ENCODE peak calls at places on chromosomes 16 and 17, in five cellular contexts. Z is SK-N-SH, T is PC-3, A is HCT116, E is GM23338. F is an unnamed sample.

GRCh38 chr16:76669288-76669687 is 392.1 kb downstream of the CNTNAP4 start:
- DNase-seq in A (no peak), E (no peak), Z (no peak), T (no peak), F (no peak)

GRCh38 chr17:9235346-9235745 is 214.0 kb downstream of the NTN1 start:
- DNase-seq in E (no peak), Z (no peak), A (no peak), T (no peak), F (no peak)

GRCh38 chr17:58200024-58200633 is 7.6 kb downstream of the EPX start:
- DNase-seq in Z (peak; percentile 89), E (peak; percentile 91), T (peak; percentile 78), A (peak; percentile 63), F (peak; percentile 59)

GRCh38 chr17:75549246-75550138 is 24.0 kb downstream of the LLGL2 start:
- DNase-seq in A (peak; percentile 63), Z (no peak), T (peak; percentile 96), E (peak; percentile 82), F (peak; percentile 90)

GRCh38 chr17:6241381-6241780 is 171.2 kb downstream of the WSCD1 start:
- DNase-seq in E (peak; percentile 44), Z (no peak), T (peak; percentile 72), A (no peak), F (no peak)

GRCh38 chr16:17515421-17516210 is 44.9 kb upstream of the XYLT1 start:
- DNase-seq in A (no peak), T (no peak), Z (no peak), E (no peak), F (no peak)

GRCh38 chr16:1357906-1358566 is 6.3 kb downstream of the GNPTG start:
- DNase-seq in T (peak; percentile 29), Z (no peak), A (peak; percentile 64), E (no peak), F (no peak)

GRCh38 chr17:50114849-50115357 is 15.1 kb downstream of the SAMD14 start:
- DNase-seq in Z (peak; percentile 79), A (peak; percentile 66), E (peak; percentile 94), T (peak; percentile 84), F (peak; percentile 75)

GRCh38 chr17:82887255-82888164 is 47.7 kb upstream of the ZNF750 start:
- DNase-seq in A (no peak), T (no peak), E (no peak), Z (no peak), F (no peak)

GRCh38 chr17:5097101-5097834 is 14.4 kb downstream of the ZNF232 start:
- DNase-seq in E (peak; percentile 98), Z (peak; percentile 72), T (no peak), A (no peak), F (peak; percentile 62)

GRCh38 chr17:76446449-76447231 is 6.3 kb downstream of the UBE2O start:
- DNase-seq in T (peak; percentile 98), Z (no peak), E (peak; percentile 64), A (peak; percentile 75), F (peak; percentile 73)

GRCh38 chr16:65386707-65387106 is 264.8 kb upstream of the CDH11 start:
- DNase-seq in T (no peak), Z (no peak), A (no peak), E (no peak), F (no peak)

GRCh38 chr16:7355758-7356157 is 23.1 kb downstream of the RBFOX1 start:
- DNase-seq in A (no peak), T (no peak), Z (no peak), E (no peak), F (no peak)

GRCh38 chr17:64769712-64770111 is 107.6 kb upstream of the SMURF2 start:
- DNase-seq in A (no peak), T (no peak), Z (no peak), E (no peak), F (no peak)

GRCh38 chr17:63699638-63700527 is at the start of gene LIMD2:
- DNase-seq in E (peak; percentile 72), T (peak; percentile 25), A (no peak), Z (peak; percentile 99), F (peak; percentile 62)

GRCh38 chr16:89484923-89485679 is 5.3 kb downstream of the ANKRD11 start:
- DNase-seq in T (no peak), A (no peak), E (peak; percentile 40), Z (no peak), F (no peak)

GRCh38 chr16:79360267-79360666 is 240.3 kb downstream of the MAF start:
- DNase-seq in T (peak; percentile 4), A (no peak), Z (no peak), E (no peak), F (no peak)

GRCh38 chr17:67434061-67434525 is 57.0 kb downstream of the PITPNC1 start:
- DNase-seq in A (no peak), E (no peak), Z (no peak), T (no peak), F (no peak)

GRCh38 chr17:40416671-40417070 is 1.0 kb downstream of the TOP2A start:
- DNase-seq in A (no peak), E (no peak), T (no peak), Z (no peak), F (no peak)
- H3K79me2 ChIP-seq in A (peaks cover 59% of the 10 kb centered on the region), E (peaks cover 30% of the 10 kb centered on the region), T (peaks cover 40% of the 10 kb centered on the region), Z (peaks cover 60% of the 10 kb centered on the region), F (peaks cover 23% of the 10 kb centered on the region)

GRCh38 chr16:72877374-72878028 is 170.4 kb downstream of the ZFHX3 start:
- DNase-seq in Z (no peak), T (peak; percentile 89), A (peak; percentile 83), E (no peak), F (peak; percentile 77)

GRCh38 chr16:72876221-72876620 is 171.7 kb downstream of the ZFHX3 start:
- DNase-seq in E (no peak), T (no peak), A (no peak), Z (no peak), F (no peak)

GRCh38 chr16:72876981-72877373 is 171.0 kb downstream of the ZFHX3 start:
- DNase-seq in T (no peak), A (no peak), Z (no peak), E (no peak), F (no peak)

GRCh38 chr16:72878301-72879269 is 169.3 kb downstream of the ZFHX3 start:
- DNase-seq in Z (peak; percentile 33), E (no peak), A (no peak), T (no peak), F (peak; percentile 78)

DNA sequence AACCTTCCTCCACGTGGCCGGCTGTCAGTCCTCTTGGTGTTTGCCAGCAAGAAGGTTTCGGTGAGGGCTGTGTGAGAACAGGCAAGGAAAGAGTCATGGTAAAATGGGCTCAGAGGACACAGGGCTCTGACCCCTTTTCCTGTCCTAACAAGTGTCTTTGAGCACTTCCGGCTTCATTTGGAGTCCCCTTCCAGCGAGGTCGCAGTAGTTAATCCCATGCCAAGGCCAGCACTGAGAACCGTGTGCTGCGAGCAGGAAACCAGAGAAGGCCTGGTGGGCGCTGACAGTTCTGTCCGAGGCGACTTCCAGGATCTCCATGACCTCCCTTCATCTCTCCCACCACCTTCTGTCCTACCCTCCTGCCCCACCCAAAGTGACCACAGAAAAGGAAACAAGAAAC is 168.1 kb downstream of the ZFHX3 start:
- DNase-seq in T (no peak), Z (no peak), E (no peak), A (no peak), F (no peak)
- H3K9me2 ChIP-seq in T (no peaks in the 10 kb centered on the region), Z (no peaks in the 10 kb centered on the region), E (no peaks in the 10 kb centered on the region), A (no peaks in the 10 kb centered on the region), F (no peaks in the 10 kb centered on the region)

GRCh38 chr16:75102595-75102994 is 14.0 kb downstream of the LDHD start:
- DNase-seq in T (no peak), Z (no peak), E (no peak), A (no peak), F (no peak)

GRCh38 chr16:75097941-75098897 is 18.4 kb downstream of the LDHD start:
- DNase-seq in E (no peak), Z (no peak), T (no peak), A (no peak), F (no peak)

GRCh38 chr16:75099075-75099667 is 17.4 kb downstream of the LDHD start:
- DNase-seq in T (no peak), Z (peak; percentile 42), E (no peak), A (no peak), F (no peak)

GRCh38 chr16:75097191-75097761 is 19.3 kb downstream of the LDHD start:
- DNase-seq in Z (no peak), A (no peak), T (no peak), E (no peak), F (no peak)

GRCh38 chr16:75099738-75100615 is 16.6 kb downstream of the LDHD start:
- DNase-seq in T (no peak), Z (peak; percentile 29), A (no peak), E (no peak), F (no peak)
- TF ChIP-seq CTCF in T (no peak), Z (no peak), A (no peak), E (no peak), F (no peak)

DNA sequence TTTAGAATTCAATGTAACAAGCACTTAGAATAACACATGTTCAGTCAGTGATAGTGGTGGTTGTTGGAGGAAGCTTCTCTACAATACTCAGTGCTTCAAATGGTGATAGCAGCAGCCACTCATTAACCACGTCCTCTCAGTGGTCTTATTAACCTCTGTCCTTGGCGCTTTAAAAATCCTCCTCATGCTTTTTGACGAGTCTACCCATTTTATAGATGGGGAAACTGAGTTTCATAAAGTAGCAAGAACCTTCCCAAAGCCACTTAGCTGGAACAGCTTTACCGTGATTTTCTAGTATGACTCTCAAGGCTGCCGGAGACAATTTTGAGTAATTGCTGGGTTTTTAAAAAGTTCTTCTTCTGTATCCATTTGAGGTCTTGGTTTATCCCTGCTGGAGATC is 47.4 kb downstream of the PLCG2 start:
- DNase-seq in E (no peak), A (no peak), T (no peak), Z (no peak), F (no peak)
- H3K79me2 ChIP-seq in E (no peaks in the 10 kb centered on the region), A (no peaks in the 10 kb centered on the region), T (no peaks in the 10 kb centered on the region), Z (no peaks in the 10 kb centered on the region), F (no peaks in the 10 kb centered on the region)

GRCh38 chr17:72608436-72608835 is 484.1 kb downstream of the SLC39A11 start:
- DNase-seq in Z (no peak), A (no peak), E (no peak), T (no peak), F (no peak)
- H3K9me2 ChIP-seq in Z (no peaks in the 10 kb centered on the region), A (no peaks in the 10 kb centered on the region), E (no peaks in the 10 kb centered on the region), T (no peaks in the 10 kb centered on the region), F (no peaks in the 10 kb centered on the region)

GRCh38 chr17:7476474-7476873 is 3.0 kb downstream of the ZBTB4 start:
- DNase-seq in A (no peak), E (no peak), T (peak; percentile 77), Z (no peak), F (peak; percentile 47)
- TF ChIP-seq CTCF in A (no peak), E (no peak), T (no peak), Z (no peak), F (no peak)

GRCh38 chr16:81465375-81465943 is 20.9 kb downstream of the CMIP start:
- DNase-seq in Z (no peak), A (no peak), E (no peak), T (no peak), F (no peak)

GRCh38 chr16:81466351-81466960 is 21.8 kb downstream of the CMIP start:
- DNase-seq in Z (no peak), E (no peak), A (no peak), T (no peak), F (no peak)

GRCh38 chr16:81463296-81463890 is 18.8 kb downstream of the CMIP start:
- DNase-seq in Z (no peak), E (no peak), A (no peak), T (no peak), F (no peak)

GRCh38 chr16:81462683-81463082 is 18.1 kb downstream of the CMIP start:
- DNase-seq in E (no peak), Z (no peak), T (no peak), A (no peak), F (no peak)

GRCh38 chr16:81464279-81464678 is 19.7 kb downstream of the CMIP start:
- DNase-seq in Z (no peak), A (no peak), E (no peak), T (no peak), F (no peak)
- H3K79me2 ChIP-seq in Z (peaks cover 54% of the 10 kb centered on the region), A (peaks cover 100% of the 10 kb centered on the region), E (peaks cover 100% of the 10 kb centered on the region), T (peaks cover 100% of the 10 kb centered on the region), F (peaks cover 100% of the 10 kb centered on the region)